ENCODE peak calls at places on chromosomes 5 and 9, in four cellular contexts. I is HuH-7.5, O is fibroblast of the conjunctiva, V is C1 segment of cervical spinal cord. E is an unnamed sample.

GRCh38 chr5:19987594-19988345 is at the start of gene CDH18:
- DNase-seq in O (peak), V (peak), I (no peak), E (peak)

GRCh38 chr9:83598487-83598886 is 24.5 kb upstream of the IDNK start:
- DNase-seq in O (no peak), V (no peak), I (peak), E (no peak)

GRCh38 chr9:112174223-112174964 is 703 bp downstream of the SUSD1 start:
- DNase-seq in V (no peak), I (peak), O (no peak), E (no peak)

GRCh38 chr5:152094076-152094475 is 169.4 kb upstream of the GLRA1 start:
- DNase-seq in V (no peak), I (no peak), O (no peak), E (no peak)

GRCh38 chr5:67243349-67243748 is 46.8 kb upstream of the CD180 start:
- DNase-seq in O (no peak), V (no peak), I (no peak), E (no peak)

GRCh38 chr5:58687595-58687994 is 104.7 kb downstream of the RAB3C start:
- DNase-seq in O (no peak), V (no peak), I (no peak), E (no peak)

GRCh38 chr9:2711716-2712115 is 5.6 kb upstream of the KCNV2 start:
- DNase-seq in I (no peak), O (no peak), V (no peak), E (no peak)

GRCh38 chr5:56175465-56175864 is 57.7 kb downstream of the ANKRD55 start:
- DNase-seq in V (no peak), I (no peak), O (peak), E (peak)

GRCh38 chr5:111755942-111756353 is 1.0 kb downstream of the NREP start:
- DNase-seq in V (no peak), O (no peak), I (no peak), E (no peak)

GRCh38 chr5:151724360-151724759 is 34.1 kb downstream of the ATOX1 start:
- DNase-seq in V (peak), O (no peak), I (no peak), E (no peak)

GRCh38 chr5:174065528-174066189 is 20.2 kb downstream of the NSG2 start:
- DNase-seq in O (no peak), V (no peak), I (no peak), E (no peak)

GRCh38 chr5:99088309-99088708 is 159.5 kb upstream of the CHD1 start:
- DNase-seq in V (no peak), O (no peak), I (no peak), E (no peak)

GRCh38 chr5:98933446-98934072 is 4.8 kb upstream of the CHD1 start:
- DNase-seq in V (no peak), I (no peak), O (no peak), E (no peak)

E was measured in stromal cell of bone marrow.